ENCODE peak calls at places on chromosomes 2 and 18, in ten cellular contexts. V, X, Z, F, Q, B, C, I, G and R are unnamed samples.
A peak's percentile ranks its signal among the peaks of the same experiment; 100 is the strongest.

GRCh38 chr18:58207520-58208152 is 163.6 kb downstream of the NEDD4L start:
- DNase-seq in V (no peak), X (no peak), Z (no peak), F (no peak), Q (no peak), B (no peak), C (no peak), I (no peak), G (no peak), R (no peak)

GRCh38 chr2:65018141-65018582 is 29.0 kb downstream of the SLC1A4 start:
- DNase-seq in V (no peak), X (peak; percentile 58), Z (no peak), F (peak; percentile 75), Q (no peak), B (no peak), C (no peak), I (no peak), G (no peak), R (no peak)

GRCh38 chr2:16319425-16320245 is 346.0 kb downstream of the CYRIA start:
- DNase-seq in V (no peak), X (no peak), Z (no peak), F (no peak), Q (no peak), B (no peak), C (no peak), I (peak; percentile 9), G (no peak), R (no peak)

GRCh38 chr2:30379481-30379880 is 67.6 kb upstream of the LCLAT1 start:
- DNase-seq in V (no peak), X (no peak), Z (no peak), F (no peak), Q (no peak), B (no peak), C (no peak), I (no peak), G (no peak), R (no peak)

GRCh38 chr18:45688834-45689233 is 35.1 kb upstream of the SLC14A1 start:
- DNase-seq in V (no peak), X (no peak), Z (no peak), F (no peak), Q (peak; percentile 24), B (no peak), C (no peak), I (no peak), G (peak; percentile 69), R (no peak)

GRCh38 chr2:237806334-237806733 is 7.8 kb downstream of the RBM44 start:
- DNase-seq in V (peak; percentile 50), X (no peak), Z (no peak), F (no peak), Q (peak; percentile 65), B (no peak), C (no peak), I (no peak), G (no peak), R (no peak)

GRCh38 chr18:57113783-57114465 is 33.0 kb upstream of the BOD1L2 start:
- DNase-seq in V (no peak), X (no peak), Z (no peak), F (no peak), Q (no peak), B (no peak), C (no peak), I (no peak), G (no peak), R (no peak)

GRCh38 chr2:26316041-26316440 is 29.9 kb upstream of the SELENOI start:
- DNase-seq in V (no peak), X (no peak), Z (no peak), F (no peak), Q (no peak), B (no peak), C (no peak), I (no peak), G (no peak), R (no peak)

GRCh38 chr2:43129254-43129653 is 97.2 kb downstream of the ZFP36L2 start:
- DNase-seq in V (no peak), X (no peak), Z (no peak), F (peak; percentile 26), Q (no peak), B (no peak), C (no peak), I (no peak), G (no peak), R (no peak)

DNA sequence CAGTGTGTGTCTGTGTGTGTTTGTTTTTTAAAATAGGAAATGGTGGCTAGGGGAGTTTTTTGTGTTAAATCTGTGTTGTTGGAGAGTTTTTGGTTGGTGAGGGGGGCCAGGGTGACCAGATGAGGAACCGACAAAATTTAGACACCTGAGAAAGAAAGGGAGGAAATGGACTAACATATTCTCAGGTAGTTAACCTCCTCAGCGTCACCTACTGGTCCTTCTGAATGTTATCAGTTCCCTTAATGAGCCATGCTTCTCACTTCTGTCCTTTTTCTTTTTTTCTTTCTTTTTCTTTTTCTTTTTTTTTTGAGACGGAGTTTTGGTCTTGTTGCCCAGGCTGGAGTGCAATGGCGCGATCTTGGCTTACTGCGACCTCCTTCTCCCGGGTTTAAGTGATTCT is 107.0 kb downstream of the FMNL2 start:
- DNase-seq in V (no peak), X (no peak), Z (no peak), F (no peak), Q (no peak), B (no peak), C (no peak), I (no peak), G (no peak), R (no peak)
- H3K27ac ChIP-seq in V (no peak overlapping the region), X (no peak overlapping the region), Z (no peak overlapping the region), F (no peak overlapping the region), Q (no peak overlapping the region), B (no peak overlapping the region), C (no peak overlapping the region), I (no peak overlapping the region), G (no peak overlapping the region), R (no peak overlapping the region)

GRCh38 chr2:37720533-37721218 is 49.2 kb upstream of the CDC42EP3 start:
- DNase-seq in V (no peak), X (no peak), Z (no peak), F (no peak), Q (no peak), B (no peak), C (no peak), I (no peak), G (no peak), R (no peak)

GRCh38 chr2:37718515-37719161 is 47.2 kb upstream of the CDC42EP3 start:
- DNase-seq in V (no peak), X (no peak), Z (no peak), F (no peak), Q (no peak), B (no peak), C (no peak), I (no peak), G (no peak), R (no peak)

DNA sequence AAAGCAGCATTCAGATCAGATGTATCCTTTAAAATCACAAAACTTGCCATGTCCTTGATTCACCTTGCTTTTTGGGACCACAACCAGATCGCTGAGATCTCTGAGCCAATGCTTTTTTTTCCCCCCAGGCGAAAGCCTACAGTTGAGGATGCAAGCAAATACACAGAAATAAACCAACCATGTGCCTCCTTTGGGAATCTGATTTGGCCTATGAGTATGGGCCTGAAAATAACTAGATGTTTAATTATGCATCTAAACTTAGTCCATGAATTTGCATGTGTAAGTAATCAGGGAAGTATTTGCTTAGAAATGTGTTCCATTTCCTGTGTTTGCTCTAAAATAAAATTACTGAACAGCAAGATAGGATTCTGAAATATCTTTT is 49.8 kb upstream of the CDC42EP3 start:
- DNase-seq in V (no peak), X (no peak), Z (no peak), F (no peak), Q (no peak), B (no peak), C (no peak), I (no peak), G (no peak), R (no peak)
- H3K27ac ChIP-seq in V (peak overlapping the region; percentile 32), X (no peak overlapping the region), Z (no peak overlapping the region), F (no peak overlapping the region), Q (no peak overlapping the region), B (no peak overlapping the region), C (no peak overlapping the region), I (no peak overlapping the region), G (no peak overlapping the region), R (no peak overlapping the region)

DNA sequence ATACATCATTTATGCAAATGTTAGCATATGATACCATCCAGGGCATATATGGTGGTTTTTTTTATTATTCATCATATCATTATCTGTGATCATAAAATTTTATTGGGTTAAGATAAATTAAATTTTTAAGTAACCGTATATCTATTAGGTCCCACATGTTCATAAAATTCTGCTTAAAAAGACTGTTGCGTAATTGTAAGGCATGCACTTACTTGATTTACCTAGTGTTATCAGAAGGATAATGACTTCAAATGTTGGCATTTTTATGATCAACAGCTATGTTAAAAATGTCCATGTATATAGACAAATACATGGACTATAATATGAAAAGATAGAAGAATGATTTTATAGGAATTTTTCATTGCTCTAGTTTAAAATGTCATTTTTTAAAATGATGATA is 1625.5 kb upstream of the CELF4 start:
- DNase-seq in V (no peak), X (no peak), Z (no peak), F (no peak), Q (no peak), B (no peak), C (no peak), I (no peak), G (no peak), R (no peak)
- H3K27ac ChIP-seq in V (no peak overlapping the region), X (no peak overlapping the region), Z (no peak overlapping the region), F (no peak overlapping the region), Q (no peak overlapping the region), B (no peak overlapping the region), C (no peak overlapping the region), I (no peak overlapping the region), G (no peak overlapping the region), R (no peak overlapping the region)

DNA sequence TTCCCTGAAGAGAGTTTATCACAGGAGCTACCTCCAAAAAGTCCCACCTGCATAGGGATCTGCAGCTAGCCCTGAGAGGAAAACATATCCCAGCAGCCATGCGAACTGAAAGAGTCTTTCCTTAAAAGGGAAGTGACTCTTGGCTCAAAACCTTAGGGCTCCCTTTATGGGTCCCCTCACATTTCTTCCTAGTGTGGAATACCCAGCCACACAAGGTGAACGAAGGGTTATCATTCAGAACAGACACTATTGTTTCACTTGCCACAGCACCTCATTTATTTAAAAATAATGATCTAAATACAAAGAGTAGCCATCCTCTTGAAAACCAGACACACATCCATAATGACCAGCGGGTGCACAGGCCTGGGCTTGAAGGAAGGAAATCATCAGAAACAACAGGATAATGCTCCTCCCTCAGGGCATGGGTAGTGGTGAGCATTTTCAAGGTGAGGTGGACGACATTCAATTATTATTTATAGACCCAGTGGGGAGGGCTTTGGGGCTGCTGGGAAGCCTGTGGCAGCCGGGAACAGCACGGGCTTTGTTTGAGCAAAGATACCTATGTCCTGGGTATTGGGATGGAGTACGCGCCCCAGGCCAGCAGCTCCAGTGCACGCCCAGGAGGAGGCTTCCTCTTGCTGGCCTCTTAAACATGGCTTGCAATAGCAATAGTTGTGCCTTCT is 119.0 kb upstream of the ITGA6 start:
- DNase-seq in V (no peak), X (peak; percentile 26), Z (no peak), F (no peak), Q (no peak), B (no peak), C (no peak), I (peak; percentile 60), G (no peak), R (no peak)
- H3K27ac ChIP-seq in V (no peak overlapping the region), X (peak overlapping the region; percentile 67), Z (no peak overlapping the region), F (no peak overlapping the region), Q (no peak overlapping the region), B (no peak overlapping the region), C (no peak overlapping the region), I (no peak overlapping the region), G (no peak overlapping the region), R (no peak overlapping the region)